ENCODE peak calls at places on chromosomes 3 and 15, in nine cellular contexts. One of them, this sample, is unnamed.

GRCh38 chr3:57062119-57062631 is 1.7 kb downstream of the SPATA12 start:
- DNase-seq in CD8-positive, alpha-beta T cell: no peak
- DNase-seq in astrocyte of the spinal cord: no peak
- DNase-seq in SK-N-SH: no peak
- DNase-seq in HepG2: no peak
- DNase-seq in stomach: no peak
- DNase-seq in tibial nerve: no peak
- DNase-seq in fibroblast of pulmonary artery: no peak
- DNase-seq in Panc1: no peak
- DNase-seq in this sample: no peak

GRCh38 chr15:60315878-60316277 is 81.9 kb downstream of the ANXA2 start:
- DNase-seq in CD8-positive, alpha-beta T cell: no peak
- DNase-seq in tibial nerve: no peak
- DNase-seq in SK-N-SH: no peak
- DNase-seq in fibroblast of pulmonary artery: no peak
- DNase-seq in astrocyte of the spinal cord: no peak
- DNase-seq in Panc1: no peak
- DNase-seq in stomach: no peak
- DNase-seq in HepG2: no peak
- DNase-seq in this sample: no peak

GRCh38 chr15:65824941-65825544 is 33.0 kb upstream of the DENND4A start:
- DNase-seq in astrocyte of the spinal cord: peak
- DNase-seq in Panc1: no peak
- DNase-seq in SK-N-SH: no peak
- DNase-seq in HepG2: no peak
- DNase-seq in stomach: no peak
- DNase-seq in CD8-positive, alpha-beta T cell: no peak
- DNase-seq in fibroblast of pulmonary artery: peak
- DNase-seq in tibial nerve: no peak
- DNase-seq in this sample: no peak

GRCh38 chr15:88623061-88623460 is 1.9 kb downstream of the AEN start:
- DNase-seq in Panc1: peak
- DNase-seq in stomach: no peak
- DNase-seq in tibial nerve: no peak
- DNase-seq in fibroblast of pulmonary artery: peak
- DNase-seq in HepG2: peak
- DNase-seq in SK-N-SH: no peak
- DNase-seq in CD8-positive, alpha-beta T cell: no peak
- DNase-seq in astrocyte of the spinal cord: peak
- DNase-seq in this sample: no peak

GRCh38 chr3:78096488-78097255 is 1056.8 kb downstream of the ROBO2 start:
- DNase-seq in astrocyte of the spinal cord: peak
- DNase-seq in tibial nerve: no peak
- DNase-seq in fibroblast of pulmonary artery: no peak
- DNase-seq in stomach: no peak
- DNase-seq in SK-N-SH: no peak
- DNase-seq in CD8-positive, alpha-beta T cell: no peak
- DNase-seq in Panc1: no peak
- DNase-seq in HepG2: no peak
- DNase-seq in this sample: no peak

GRCh38 chr3:132870596-132870995 is 148.4 kb upstream of the NPHP3 start:
- DNase-seq in stomach: no peak
- DNase-seq in HepG2: no peak
- DNase-seq in tibial nerve: no peak
- DNase-seq in astrocyte of the spinal cord: peak
- DNase-seq in Panc1: no peak
- DNase-seq in fibroblast of pulmonary artery: no peak
- DNase-seq in CD8-positive, alpha-beta T cell: no peak
- DNase-seq in SK-N-SH: no peak
- DNase-seq in this sample: no peak

GRCh38 chr3:108297636-108298035 is 1.3 kb downstream of the HHLA2 start:
- DNase-seq in SK-N-SH: no peak
- DNase-seq in Panc1: no peak
- DNase-seq in CD8-positive, alpha-beta T cell: no peak
- DNase-seq in tibial nerve: no peak
- DNase-seq in astrocyte of the spinal cord: no peak
- DNase-seq in HepG2: no peak
- DNase-seq in stomach: peak
- DNase-seq in fibroblast of pulmonary artery: no peak
- DNase-seq in this sample: no peak

GRCh38 chr3:171039674-171040073 is 13.2 kb upstream of the SLC2A2 start:
- DNase-seq in CD8-positive, alpha-beta T cell: no peak
- DNase-seq in fibroblast of pulmonary artery: no peak
- DNase-seq in HepG2: no peak
- DNase-seq in astrocyte of the spinal cord: no peak
- DNase-seq in SK-N-SH: no peak
- DNase-seq in tibial nerve: no peak
- DNase-seq in stomach: no peak
- DNase-seq in Panc1: no peak
- DNase-seq in this sample: no peak

GRCh38 chr3:108132727-108133373 is 42.0 kb upstream of the CD47 start:
- DNase-seq in Panc1: peak
- DNase-seq in astrocyte of the spinal cord: peak
- DNase-seq in tibial nerve: no peak
- DNase-seq in stomach: no peak
- DNase-seq in HepG2: no peak
- DNase-seq in CD8-positive, alpha-beta T cell: no peak
- DNase-seq in SK-N-SH: no peak
- DNase-seq in fibroblast of pulmonary artery: peak
- DNase-seq in this sample: peak

GRCh38 chr3:188595890-188596376 is 442.0 kb downstream of the LPP start:
- DNase-seq in fibroblast of pulmonary artery: peak
- DNase-seq in Panc1: no peak
- DNase-seq in stomach: no peak
- DNase-seq in SK-N-SH: no peak
- DNase-seq in HepG2: no peak
- DNase-seq in tibial nerve: no peak
- DNase-seq in CD8-positive, alpha-beta T cell: no peak
- DNase-seq in astrocyte of the spinal cord: peak
- DNase-seq in this sample: no peak

GRCh38 chr15:70289191-70289955 is 191.7 kb upstream of the TLE3 start:
- DNase-seq in stomach: peak
- DNase-seq in HepG2: no peak
- DNase-seq in fibroblast of pulmonary artery: peak
- DNase-seq in SK-N-SH: no peak
- DNase-seq in CD8-positive, alpha-beta T cell: no peak
- DNase-seq in tibial nerve: no peak
- DNase-seq in astrocyte of the spinal cord: no peak
- DNase-seq in Panc1: no peak
- DNase-seq in this sample: peak

DNA sequence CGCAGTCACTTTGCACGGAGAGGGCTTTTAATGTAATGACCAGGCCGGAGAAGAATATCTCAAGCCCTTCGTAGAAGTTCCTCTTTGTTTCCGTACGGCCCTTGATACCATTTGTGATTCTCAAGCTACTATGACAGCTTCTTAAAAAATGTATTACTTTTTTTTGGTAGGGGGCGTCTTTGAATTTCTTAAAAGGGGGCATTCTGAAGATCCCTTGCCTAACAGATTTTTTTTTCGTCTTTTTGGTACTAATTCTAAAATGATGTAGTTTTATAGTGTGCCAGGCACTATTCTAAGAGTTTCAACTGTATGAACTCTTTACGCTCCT is 614.0 kb downstream of the MCTP2 start:
- DNase-seq in CD8-positive, alpha-beta T cell: no peak
- DNase-seq in tibial nerve: no peak
- DNase-seq in SK-N-SH: no peak
- DNase-seq in Panc1: no peak
- DNase-seq in stomach: no peak
- DNase-seq in astrocyte of the spinal cord: no peak
- DNase-seq in HepG2: no peak
- DNase-seq in fibroblast of pulmonary artery: no peak
- DNase-seq in this sample: no peak
- H3K4me3 ChIP-seq in CD8-positive, alpha-beta T cell: no peak
- H3K4me3 ChIP-seq in tibial nerve: peak
- H3K4me3 ChIP-seq in SK-N-SH: no peak
- H3K4me3 ChIP-seq in Panc1: no peak
- H3K4me3 ChIP-seq in stomach: peak
- H3K4me3 ChIP-seq in astrocyte of the spinal cord: peak
- H3K4me3 ChIP-seq in HepG2: peak
- H3K4me3 ChIP-seq in fibroblast of pulmonary artery: peak
- H3K4me3 ChIP-seq in this sample: no peak

GRCh38 chr3:169777822-169778221 is 4.6 kb downstream of the MYNN start:
- DNase-seq in SK-N-SH: no peak
- DNase-seq in astrocyte of the spinal cord: no peak
- DNase-seq in Panc1: no peak
- DNase-seq in stomach: no peak
- DNase-seq in tibial nerve: no peak
- DNase-seq in HepG2: no peak
- DNase-seq in fibroblast of pulmonary artery: no peak
- DNase-seq in CD8-positive, alpha-beta T cell: no peak
- DNase-seq in this sample: no peak

GRCh38 chr3:169781209-169781855 is 8.1 kb downstream of the MYNN start:
- DNase-seq in SK-N-SH: no peak
- DNase-seq in CD8-positive, alpha-beta T cell: no peak
- DNase-seq in astrocyte of the spinal cord: no peak
- DNase-seq in stomach: no peak
- DNase-seq in tibial nerve: no peak
- DNase-seq in Panc1: no peak
- DNase-seq in fibroblast of pulmonary artery: no peak
- DNase-seq in HepG2: no peak
- DNase-seq in this sample: no peak

GRCh38 chr3:169780738-169781137 is 7.5 kb downstream of the MYNN start:
- DNase-seq in Panc1: no peak
- DNase-seq in stomach: no peak
- DNase-seq in tibial nerve: no peak
- DNase-seq in astrocyte of the spinal cord: no peak
- DNase-seq in SK-N-SH: no peak
- DNase-seq in HepG2: no peak
- DNase-seq in fibroblast of pulmonary artery: no peak
- DNase-seq in CD8-positive, alpha-beta T cell: no peak
- DNase-seq in this sample: no peak
- TF ChIP-seq CTCF in Panc1: no peak
- TF ChIP-seq CTCF in stomach: no peak
- TF ChIP-seq CTCF in tibial nerve: no peak
- TF ChIP-seq CTCF in astrocyte of the spinal cord: no peak
- TF ChIP-seq CTCF in SK-N-SH: no peak
- TF ChIP-seq CTCF in HepG2: no peak
- TF ChIP-seq CTCF in fibroblast of pulmonary artery: no peak
- TF ChIP-seq CTCF in CD8-positive, alpha-beta T cell: no peak
- TF ChIP-seq CTCF in this sample: no peak

GRCh38 chr3:28069438-28069837 is 172.0 kb upstream of the CMC1 start:
- DNase-seq in CD8-positive, alpha-beta T cell: no peak
- DNase-seq in Panc1: no peak
- DNase-seq in stomach: no peak
- DNase-seq in astrocyte of the spinal cord: no peak
- DNase-seq in HepG2: no peak
- DNase-seq in tibial nerve: no peak
- DNase-seq in fibroblast of pulmonary artery: no peak
- DNase-seq in SK-N-SH: no peak
- DNase-seq in this sample: no peak
- H3K4me3 ChIP-seq in CD8-positive, alpha-beta T cell: no peak
- H3K4me3 ChIP-seq in Panc1: no peak
- H3K4me3 ChIP-seq in stomach: no peak
- H3K4me3 ChIP-seq in astrocyte of the spinal cord: no peak
- H3K4me3 ChIP-seq in HepG2: no peak
- H3K4me3 ChIP-seq in tibial nerve: no peak
- H3K4me3 ChIP-seq in fibroblast of pulmonary artery: no peak
- H3K4me3 ChIP-seq in SK-N-SH: no peak
- H3K4me3 ChIP-seq in this sample: no peak

DNA sequence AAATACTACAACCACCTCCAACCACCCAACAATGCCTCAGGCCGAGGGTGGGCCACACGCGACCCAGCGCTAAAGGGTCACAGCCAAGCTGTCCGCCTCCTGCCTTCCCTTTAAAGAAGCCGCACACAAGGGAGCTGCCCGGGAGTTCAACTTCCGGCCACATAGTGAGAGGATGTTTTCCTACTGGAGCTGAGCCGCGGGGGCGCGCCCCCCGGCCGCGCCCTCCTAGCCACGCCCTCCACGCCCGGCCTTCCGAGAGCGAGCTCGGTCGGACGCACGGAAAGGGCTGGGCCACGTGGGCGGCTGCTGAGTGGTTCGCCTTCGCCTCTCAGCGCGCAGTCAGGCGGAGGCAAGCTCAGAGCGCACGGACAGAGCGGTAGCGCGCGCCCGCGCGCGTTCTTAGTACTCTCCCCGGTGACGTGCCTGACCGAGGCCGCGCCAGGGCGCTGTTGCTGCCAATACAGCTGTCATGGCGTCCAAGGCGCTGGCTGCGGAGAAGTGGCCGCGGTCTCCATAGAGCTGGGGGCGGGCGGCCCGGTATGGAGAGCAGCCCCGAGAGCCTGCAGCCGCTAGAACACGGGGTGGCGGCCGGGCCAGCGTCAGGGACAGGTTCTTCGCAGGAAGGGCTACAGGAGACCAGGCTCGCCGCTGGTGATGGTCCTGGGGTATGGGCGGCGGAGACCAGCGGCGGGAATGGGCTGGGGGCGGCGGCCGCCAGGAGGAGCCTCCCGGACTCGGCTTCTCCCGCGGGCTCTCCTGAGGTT is at the start of gene MINDY2:
- DNase-seq in CD8-positive, alpha-beta T cell: peak
- DNase-seq in stomach: peak
- DNase-seq in astrocyte of the spinal cord: peak
- DNase-seq in fibroblast of pulmonary artery: peak
- DNase-seq in SK-N-SH: peak
- DNase-seq in Panc1: peak
- DNase-seq in tibial nerve: peak
- DNase-seq in HepG2: peak
- DNase-seq in this sample: peak
- TF ChIP-seq CTCF in CD8-positive, alpha-beta T cell: no peak
- TF ChIP-seq CTCF in stomach: no peak
- TF ChIP-seq CTCF in astrocyte of the spinal cord: no peak
- TF ChIP-seq CTCF in fibroblast of pulmonary artery: no peak
- TF ChIP-seq CTCF in SK-N-SH: peak
- TF ChIP-seq CTCF in Panc1: peak
- TF ChIP-seq CTCF in tibial nerve: peak
- TF ChIP-seq CTCF in HepG2: peak
- TF ChIP-seq CTCF in this sample: peak

DNA sequence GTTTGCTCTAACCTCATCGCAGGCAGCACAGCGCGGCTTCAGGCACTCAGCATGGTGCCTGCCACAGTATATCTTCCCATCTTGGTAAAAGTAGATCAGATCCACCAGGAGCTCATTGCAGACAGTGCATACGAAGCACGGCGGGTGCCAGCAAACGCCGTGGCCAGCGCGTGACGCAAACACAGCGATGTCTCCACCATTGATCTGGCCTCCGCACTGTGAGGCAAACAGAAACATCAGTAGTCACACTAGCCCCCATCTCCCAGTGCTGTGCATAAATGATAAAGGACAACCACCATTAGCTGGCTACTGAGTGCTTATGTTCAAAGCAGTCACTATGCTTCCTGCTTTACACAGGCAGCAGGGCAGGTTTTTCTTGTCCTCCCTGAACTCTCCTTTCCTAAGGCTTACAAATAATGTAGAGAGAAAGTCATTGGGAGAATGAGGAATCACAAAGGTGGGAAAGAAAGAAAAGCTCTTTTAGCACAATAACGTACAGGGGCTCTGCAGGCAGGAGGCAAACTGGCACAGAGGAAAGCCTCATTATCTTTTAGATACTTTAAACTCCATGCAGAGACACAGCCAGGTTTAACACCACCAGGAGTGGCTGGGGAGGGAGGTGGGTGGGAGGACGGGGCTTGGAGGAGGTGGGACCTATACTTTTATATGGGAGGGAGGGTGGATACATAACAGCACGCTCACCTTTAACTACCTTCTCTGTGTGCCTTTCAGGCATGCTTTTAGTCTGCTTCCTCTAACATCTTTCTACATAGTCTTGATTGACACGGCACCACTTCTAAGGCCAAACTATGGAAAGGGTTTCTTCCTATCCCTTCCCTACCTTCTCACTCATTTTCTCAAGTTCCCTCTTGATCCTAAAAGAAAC is 67.9 kb downstream of the PRICKLE2 start:
- DNase-seq in HepG2: no peak
- DNase-seq in CD8-positive, alpha-beta T cell: no peak
- DNase-seq in Panc1: no peak
- DNase-seq in fibroblast of pulmonary artery: no peak
- DNase-seq in astrocyte of the spinal cord: no peak
- DNase-seq in SK-N-SH: peak
- DNase-seq in tibial nerve: no peak
- DNase-seq in stomach: peak
- DNase-seq in this sample: peak
- H3K4me3 ChIP-seq in HepG2: no peak
- H3K4me3 ChIP-seq in CD8-positive, alpha-beta T cell: no peak
- H3K4me3 ChIP-seq in Panc1: no peak
- H3K4me3 ChIP-seq in fibroblast of pulmonary artery: no peak
- H3K4me3 ChIP-seq in astrocyte of the spinal cord: no peak
- H3K4me3 ChIP-seq in SK-N-SH: no peak
- H3K4me3 ChIP-seq in tibial nerve: no peak
- H3K4me3 ChIP-seq in stomach: no peak
- H3K4me3 ChIP-seq in this sample: no peak

This sample was measured in LNCaP clone FGC.